ENCODE peak calls at places on chromosome 2, in five cellular contexts. L, H, W, R and X are unnamed samples.

GRCh38 chr2:189700681-189701080 is 26.2 kb downstream of the ANKAR start:
- DNase-seq in L (no peak), H (no peak), W (no peak), R (no peak), X (no peak)

GRCh38 chr2:97911922-97912575 is 83.7 kb downstream of the TMEM131 start:
- DNase-seq in L (no peak), H (no peak), W (no peak), R (no peak), X (no peak)

GRCh38 chr2:159595410-159596046 is 20.8 kb downstream of the BAZ2B start:
- DNase-seq in L (no peak), H (no peak), W (no peak), R (peak), X (no peak)

GRCh38 chr2:39719317-39719716 is 53.6 kb downstream of the TMEM178A start:
- DNase-seq in L (no peak), H (no peak), W (no peak), R (no peak), X (no peak)

GRCh38 chr2:25131567-25132295 is 36.6 kb downstream of the POMC start:
- DNase-seq in L (no peak), H (no peak), W (no peak), R (no peak), X (peak)

GRCh38 chr2:239043326-239043725 is 195.4 kb downstream of the TWIST2 start:
- DNase-seq in L (no peak), H (no peak), W (no peak), R (no peak), X (no peak)

GRCh38 chr2:144358979-144359541 is 160.9 kb downstream of the ZEB2 start:
- DNase-seq in L (peak), H (no peak), W (peak), R (peak), X (no peak)

GRCh38 chr2:200090683-200091082 is 135.3 kb downstream of the MAIP1 start:
- DNase-seq in L (no peak), H (no peak), W (no peak), R (no peak), X (no peak)

GRCh38 chr2:36889782-36890181 is 76.6 kb downstream of the STRN start:
- DNase-seq in L (peak), H (peak), W (peak), R (peak), X (peak)

GRCh38 chr2:26694001-26694400 is 1.5 kb downstream of the KCNK3 start:
- DNase-seq in L (no peak), H (no peak), W (no peak), R (no peak), X (no peak)
- TF ChIP-seq EZH2 in L (no peak), H (no peak), W (no peak), R (no peak), X (no peak)

GRCh38 chr2:72796766-72797165 is 29.1 kb downstream of the EXOC6B start:
- DNase-seq in L (no peak), H (no peak), W (no peak), R (no peak), X (no peak)
- TF ChIP-seq EZH2 in L (no peak), H (no peak), W (no peak), R (no peak), X (no peak)

GRCh38 chr2:18379869-18380268 is 180.6 kb downstream of the RDH14 start:
- DNase-seq in L (no peak), H (no peak), W (no peak), R (no peak), X (no peak)

GRCh38 chr2:18381451-18381850 is 179.0 kb downstream of the RDH14 start:
- DNase-seq in L (no peak), H (no peak), W (no peak), R (no peak), X (no peak)

GRCh38 chr2:18387479-18388206 is 172.8 kb downstream of the RDH14 start:
- DNase-seq in L (peak), H (peak), W (peak), R (peak), X (peak)

GRCh38 chr2:18380316-18380715 is 180.1 kb downstream of the RDH14 start:
- DNase-seq in L (no peak), H (no peak), W (no peak), R (no peak), X (no peak)

DNA sequence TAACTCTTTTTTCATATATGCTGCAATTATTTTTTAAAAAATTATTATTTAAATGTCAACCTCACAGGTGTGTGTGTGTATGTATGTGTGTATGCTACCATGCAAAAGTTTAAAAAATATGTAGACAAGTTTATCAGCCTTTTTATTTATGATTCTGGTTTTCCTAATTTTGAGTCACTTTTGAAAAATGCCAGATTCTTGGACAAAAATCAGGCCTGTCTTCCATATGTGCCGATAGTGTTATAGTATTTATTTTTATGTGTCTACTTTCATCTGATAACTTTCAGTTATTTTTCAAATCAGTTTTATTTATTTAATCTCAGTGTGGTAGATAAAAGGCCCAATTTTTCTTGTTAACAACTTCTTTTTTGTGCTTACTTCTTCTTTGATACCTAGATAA is 176.2 kb downstream of the RDH14 start:
- DNase-seq in L (no peak), H (no peak), W (no peak), R (no peak), X (no peak)
- TF ChIP-seq EZH2 in L (no peak), H (no peak), W (no peak), R (no peak), X (no peak)

GRCh38 chr2:30230855-30231725 is at the start of gene LBH:
- DNase-seq in L (peak), H (peak), W (peak), R (no peak), X (peak)
- TF ChIP-seq EZH2 in L (no peak), H (no peak), W (peak), R (no peak), X (no peak)

GRCh38 chr2:168948621-168949212 is 47.6 kb downstream of the G6PC2 start:
- DNase-seq in L (no peak), H (no peak), W (peak), R (peak), X (peak)

GRCh38 chr2:168944065-168944464 is 43.0 kb downstream of the G6PC2 start:
- DNase-seq in L (no peak), H (no peak), W (no peak), R (no peak), X (no peak)

GRCh38 chr2:168941297-168941696 is 40.2 kb downstream of the G6PC2 start:
- DNase-seq in L (no peak), H (no peak), W (no peak), R (no peak), X (no peak)

GRCh38 chr2:168949324-168949723 is 48.2 kb downstream of the G6PC2 start:
- DNase-seq in L (no peak), H (no peak), W (no peak), R (no peak), X (no peak)

GRCh38 chr2:168945508-168945907 is 44.4 kb downstream of the G6PC2 start:
- DNase-seq in L (no peak), H (no peak), W (no peak), R (no peak), X (no peak)
- TF ChIP-seq EZH2 in L (no peak), H (no peak), W (no peak), R (no peak), X (no peak)

GRCh38 chr2:219057709-219058540 is 2.8 kb downstream of the IHH start:
- DNase-seq in L (peak), H (peak), W (peak), R (peak), X (peak)

GRCh38 chr2:219059375-219059724 is 1.4 kb downstream of the IHH start:
- DNase-seq in L (no peak), H (no peak), W (no peak), R (no peak), X (no peak)

GRCh38 chr2:219058541-219059374 is 2.0 kb downstream of the IHH start:
- DNase-seq in L (no peak), H (peak), W (no peak), R (peak), X (peak)

GRCh38 chr2:219059725-219060682 is 717 bp downstream of the IHH start:
- DNase-seq in L (peak), H (no peak), W (no peak), R (no peak), X (peak)

GRCh38 chr2:219060821-219061791 is at the start of gene IHH:
- DNase-seq in L (no peak), H (peak), W (no peak), R (peak), X (peak)
- TF ChIP-seq EZH2 in L (peak), H (no peak), W (peak), R (peak), X (peak)

GRCh38 chr2:44955593-44956449 is 14.3 kb downstream of the SIX3 start:
- DNase-seq in L (peak), H (peak), W (peak), R (peak), X (peak)
- TF ChIP-seq EZH2 in L (no peak), H (no peak), W (no peak), R (no peak), X (no peak)

GRCh38 chr2:15154289-15154688 is 406.8 kb downstream of the NBAS start:
- DNase-seq in L (peak), H (no peak), W (no peak), R (peak), X (no peak)
- TF ChIP-seq EZH2 in L (no peak), H (no peak), W (no peak), R (no peak), X (no peak)